ENCODE peak calls at places on chromosomes 1 and 21, in ten cellular contexts. D is IMR-90, G is HCT116, T is tibial nerve, F is heart left ventricle, C is body of pancreas, P is testis, S is lower leg skin, V is adrenal gland, B is uterus. J is an unnamed sample.

GRCh38 chr21:43717166-43717853 is 1.6 kb upstream of the PDXK start:
- DNase-seq in B (no peak), G (no peak), T (no peak), S (no peak), P (no peak), D (no peak), V (no peak), C (no peak), F (no peak), J (no peak)

GRCh38 chr1:229003233-229004031 is 267.5 kb upstream of the RAB4A start:
- DNase-seq in S (peak), B (no peak), D (no peak), G (no peak), F (no peak), V (no peak), P (no peak), T (no peak), C (no peak), J (no peak)

GRCh38 chr1:65606426-65606825 is 186.0 kb downstream of the LEPR start:
- DNase-seq in V (no peak), G (no peak), B (no peak), F (no peak), D (no peak), C (no peak), T (no peak), P (no peak), S (no peak), J (no peak)

GRCh38 chr1:213728593-213729536 is 258.9 kb upstream of the PROX1 start:
- DNase-seq in T (no peak), F (no peak), G (no peak), S (no peak), P (no peak), B (no peak), C (no peak), V (no peak), D (no peak), J (no peak)

GRCh38 chr1:7989762-7990428 is 28.4 kb downstream of the PARK7 start:
- DNase-seq in B (no peak), D (no peak), F (no peak), P (peak), C (no peak), V (no peak), S (no peak), G (no peak), T (no peak), J (no peak)

GRCh38 chr1:42239555-42239954 is 75.0 kb upstream of the GUCA2A start:
- DNase-seq in G (no peak), P (no peak), V (no peak), B (no peak), S (no peak), D (peak), T (no peak), C (no peak), F (no peak), J (no peak)

GRCh38 chr1:22236151-22236550 is 93.3 kb upstream of the WNT4 start:
- DNase-seq in P (no peak), B (no peak), G (no peak), S (no peak), F (no peak), C (no peak), V (no peak), T (no peak), D (no peak), J (no peak)

GRCh38 chr1:25653558-25653957 is 37.0 kb downstream of the MAN1C1 start:
- DNase-seq in V (no peak), S (peak), T (no peak), B (no peak), P (peak), C (no peak), D (no peak), G (no peak), F (no peak), J (no peak)

GRCh38 chr1:159076753-159077656 is at the start of gene AIM2:
- DNase-seq in G (no peak), T (no peak), S (no peak), F (no peak), D (no peak), P (no peak), V (no peak), B (no peak), C (peak), J (peak)

GRCh38 chr1:84698718-84699117 is 8.5 kb upstream of the SSX2IP start:
- DNase-seq in F (no peak), B (no peak), S (no peak), D (peak), V (no peak), P (no peak), C (no peak), T (no peak), G (peak), J (no peak)

GRCh38 chr1:84143796-84144565 is at the start of gene PRKACB:
- DNase-seq in S (no peak), F (no peak), D (peak), T (no peak), B (no peak), P (no peak), G (no peak), C (no peak), V (no peak), J (no peak)

GRCh38 chr1:160209656-160210046 is 4.5 kb downstream of the PEA15 start:
- DNase-seq in D (no peak), F (peak), T (no peak), B (no peak), S (peak), P (peak), G (no peak), C (peak), V (peak), J (no peak)
- H3K4me3 ChIP-seq in D (no peak), F (no peak), T (no peak), B (no peak), S (no peak), P (no peak), G (no peak), C (no peak), V (no peak), J (no peak)

GRCh38 chr21:33414926-33415325 is 11.7 kb downstream of the IFNGR2 start:
- DNase-seq in D (no peak), B (no peak), P (peak), T (no peak), S (no peak), V (no peak), F (no peak), C (no peak), G (no peak), J (no peak)

GRCh38 chr21:33414068-33414467 is 10.9 kb downstream of the IFNGR2 start:
- DNase-seq in T (no peak), G (no peak), D (no peak), V (no peak), P (no peak), C (no peak), S (no peak), F (no peak), B (no peak), J (no peak)

GRCh38 chr21:33411949-33412430 is 8.8 kb downstream of the IFNGR2 start:
- DNase-seq in T (no peak), P (no peak), S (no peak), G (no peak), B (no peak), F (no peak), V (no peak), C (peak), D (no peak), J (no peak)

GRCh38 chr21:33418686-33419085 is 15.5 kb downstream of the IFNGR2 start:
- DNase-seq in B (peak), G (no peak), P (peak), D (no peak), C (peak), S (peak), T (peak), F (peak), V (peak), J (no peak)

DNA sequence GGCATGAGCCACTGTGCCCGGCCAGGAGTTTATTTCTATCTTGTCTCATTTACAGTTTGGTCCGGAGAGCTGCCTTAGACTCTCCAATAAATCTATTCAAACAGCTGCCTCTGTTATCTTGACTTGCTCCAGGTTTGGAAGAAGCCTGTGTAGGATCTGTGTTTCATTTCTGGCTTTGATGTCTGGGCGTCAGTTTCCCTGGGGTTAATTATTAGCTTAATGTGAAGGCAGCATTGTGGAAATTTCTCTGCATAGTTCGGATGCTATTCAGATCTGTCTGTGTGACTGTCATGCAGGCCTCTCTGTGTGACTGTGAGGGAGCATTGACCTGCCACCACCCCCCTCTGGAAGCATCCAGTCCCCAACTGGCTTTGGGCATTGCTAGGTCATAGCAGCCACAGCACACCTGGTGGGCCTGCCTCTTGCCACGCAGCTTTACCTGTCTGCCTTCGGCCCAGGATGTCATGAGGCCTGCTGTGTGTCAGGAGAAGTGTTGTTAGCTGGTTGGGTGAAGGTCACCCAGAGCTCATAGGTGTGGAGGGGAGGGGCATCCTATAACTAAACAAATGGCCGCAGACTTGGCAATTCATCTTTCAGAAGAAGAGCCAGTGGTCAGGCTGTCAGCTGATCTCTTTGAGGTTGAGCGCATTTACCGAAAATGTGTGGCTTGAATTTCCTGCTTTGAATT is 9.8 kb downstream of the IFNGR2 start:
- DNase-seq in D (no peak), T (no peak), P (no peak), S (no peak), V (no peak), F (no peak), G (no peak), B (no peak), C (no peak), J (peak)
- TF ChIP-seq POLR2A in D (no peak), T (no peak), P (no peak), S (no peak), V (no peak), F (no peak), G (no peak), B (no peak), C (no peak), J (peak)

DNA sequence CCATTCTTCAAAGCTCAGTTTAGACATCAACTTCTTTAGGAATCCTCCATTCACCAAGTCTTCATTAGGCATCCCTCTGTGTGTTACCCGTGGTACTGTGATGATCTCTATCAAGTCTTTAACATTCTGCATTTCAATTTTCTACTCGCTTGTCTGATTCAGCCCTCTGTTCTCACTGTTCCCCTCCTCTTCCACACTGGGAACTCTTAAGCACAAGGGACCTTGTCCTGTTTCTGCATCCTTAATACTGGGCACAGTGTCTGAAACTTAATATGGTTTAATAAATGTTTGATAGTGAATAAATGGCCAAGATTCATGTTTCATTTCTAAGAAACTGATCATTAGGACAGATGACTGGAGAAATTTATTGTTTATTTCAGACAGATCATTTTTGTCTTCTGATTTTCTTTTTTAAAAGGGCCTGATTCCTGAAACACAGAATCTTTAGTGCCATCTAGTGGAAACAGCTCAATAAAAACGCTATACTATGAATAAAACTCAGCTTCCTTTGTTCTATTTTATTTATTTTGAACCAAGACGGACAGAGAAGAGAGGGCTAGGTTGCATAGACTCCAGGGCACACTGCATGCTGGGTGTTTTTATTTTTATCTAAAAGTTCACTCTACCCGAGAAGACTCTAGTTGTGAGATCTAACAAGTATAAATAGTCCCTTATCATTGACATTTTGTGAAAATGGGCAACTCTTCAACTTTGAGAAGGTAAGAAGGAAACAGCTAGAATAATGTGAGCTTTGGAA is 7.0 kb upstream of the TRIM45 start:
- DNase-seq in V (no peak), C (no peak), B (no peak), G (peak), D (peak), P (no peak), T (no peak), F (no peak), S (no peak), J (no peak)
- TF ChIP-seq CTCF in V (peak), C (peak), B (peak), G (peak), D (peak), P (no peak), T (peak), F (peak), S (no peak), J (peak)

GRCh38 chr1:215568287-215568692 is 1.2 kb downstream of the KCTD3 start:
- DNase-seq in S (no peak), D (peak), P (peak), G (no peak), V (no peak), F (no peak), T (peak), C (peak), B (peak), J (no peak)
- H3K4me3 ChIP-seq in S (no peak), D (peak), P (peak), G (peak), V (peak), F (peak), T (peak), C (peak), B (peak), J (peak)

GRCh38 chr1:203628997-203629508 is 2.4 kb downstream of the ATP2B4 start:
- DNase-seq in D (no peak), V (no peak), S (no peak), B (no peak), G (no peak), F (no peak), T (no peak), P (no peak), C (peak), J (no peak)

GRCh38 chr1:203626910-203627246 is 246 bp downstream of the ATP2B4 start:
- DNase-seq in B (no peak), F (no peak), P (no peak), C (no peak), V (no peak), G (no peak), T (no peak), S (peak), D (no peak), J (no peak)

GRCh38 chr1:203629509-203630082 is 3.0 kb downstream of the ATP2B4 start:
- DNase-seq in S (peak), G (no peak), C (peak), F (peak), T (peak), P (peak), B (peak), V (peak), D (peak), J (peak)

GRCh38 chr1:203628185-203628996 is 1.8 kb downstream of the ATP2B4 start:
- DNase-seq in F (peak), C (peak), P (peak), B (peak), T (peak), V (peak), S (peak), D (peak), G (no peak), J (peak)

DNA sequence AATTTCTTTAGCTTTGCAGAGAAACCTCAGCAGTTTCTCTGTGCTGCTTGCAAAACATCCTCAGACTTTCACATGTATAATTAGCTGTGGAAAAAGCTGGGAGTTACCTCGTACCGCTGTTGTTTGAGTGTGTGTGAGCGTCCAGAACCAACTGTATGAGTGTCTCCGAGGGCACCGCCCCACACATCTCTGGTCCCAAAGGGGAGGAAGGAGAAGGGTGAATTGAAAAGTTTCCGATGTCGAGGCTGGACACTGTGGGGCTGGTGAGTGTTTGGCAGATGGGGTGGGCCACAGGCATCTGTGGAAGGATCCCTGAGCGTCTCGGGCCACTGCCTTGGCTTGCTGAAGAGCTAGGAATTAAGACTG is 1.2 kb downstream of the ATP2B4 start:
- DNase-seq in V (peak), D (no peak), T (peak), F (peak), G (no peak), S (no peak), P (peak), B (peak), C (peak), J (no peak)
- TF ChIP-seq POLR2A in V (no peak), D (no peak), T (no peak), F (no peak), G (no peak), S (no peak), P (no peak), B (no peak), C (no peak), J (no peak)

GRCh38 chr1:221888218-221888617 is 146.3 kb upstream of the DUSP10 start:
- DNase-seq in P (no peak), B (no peak), F (no peak), D (no peak), S (no peak), V (no peak), G (no peak), T (no peak), C (no peak), J (no peak)

GRCh38 chr1:221891708-221892107 is 149.8 kb upstream of the DUSP10 start:
- DNase-seq in B (no peak), C (peak), F (no peak), T (peak), S (no peak), G (no peak), V (no peak), P (peak), D (no peak), J (no peak)

GRCh38 chr1:221887758-221888157 is 145.9 kb upstream of the DUSP10 start:
- DNase-seq in T (no peak), G (no peak), S (no peak), F (no peak), B (no peak), P (no peak), D (no peak), C (no peak), V (no peak), J (no peak)

GRCh38 chr1:221888801-221889200 is 146.9 kb upstream of the DUSP10 start:
- DNase-seq in B (no peak), G (no peak), F (no peak), T (no peak), V (no peak), D (no peak), S (no peak), P (no peak), C (no peak), J (no peak)

DNA sequence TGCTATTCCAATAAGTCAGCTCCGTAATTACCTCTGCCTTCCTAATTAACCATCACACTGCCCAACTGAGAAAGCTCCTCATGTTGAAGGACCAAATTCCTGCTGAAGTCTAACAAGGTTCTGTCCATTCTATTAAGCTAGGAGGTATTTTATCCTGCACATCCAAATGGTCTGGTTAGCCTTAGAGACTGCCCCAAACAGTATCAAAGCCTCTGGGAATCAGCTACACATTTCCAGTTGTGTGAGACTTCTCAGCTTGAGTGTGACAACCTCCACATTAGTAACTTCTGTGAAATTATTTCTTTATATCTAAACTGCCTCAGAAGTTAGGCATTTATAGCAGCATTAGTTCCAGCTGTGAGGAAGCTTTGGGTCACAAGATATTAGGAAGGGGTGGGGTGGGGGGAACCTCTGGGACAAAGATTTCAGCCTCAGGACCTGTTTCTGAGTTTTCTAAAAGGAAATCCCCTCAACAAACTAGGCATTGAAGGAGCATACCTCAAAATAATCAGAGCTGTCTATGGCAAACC is 150.5 kb upstream of the DUSP10 start:
- DNase-seq in V (no peak), S (no peak), D (no peak), G (no peak), F (no peak), T (no peak), P (no peak), B (no peak), C (no peak), J (no peak)
- TF ChIP-seq CTCF in V (no peak), S (no peak), D (no peak), G (no peak), F (no peak), T (no peak), P (no peak), B (no peak), C (no peak), J (no peak)

J was measured in right lobe of liver.